ENCODE peak calls at places on chromosome 17, in five cellular contexts. One of them, this sample, is unnamed.

GRCh38 chr17:34076743-34077631 is 178.1 kb upstream of the CCL2 start:
- DNase-seq in spleen: no peak
- DNase-seq in AG04450: no peak
- DNase-seq in bronchial epithelial cell: no peak
- DNase-seq in GM06990: no peak
- DNase-seq in this sample: no peak

GRCh38 chr17:50637829-50638571 is 3.3 kb downstream of the ABCC3 start:
- DNase-seq in spleen: no peak
- DNase-seq in GM06990: no peak
- DNase-seq in AG04450: no peak
- DNase-seq in bronchial epithelial cell: peak
- DNase-seq in this sample: no peak

GRCh38 chr17:82332669-82333278 is 792 bp downstream of the SECTM1 start:
- DNase-seq in GM06990: no peak
- DNase-seq in spleen: peak
- DNase-seq in bronchial epithelial cell: peak
- DNase-seq in AG04450: no peak
- DNase-seq in this sample: no peak

GRCh38 chr17:72122668-72123495 is 2.1 kb downstream of the SOX9 start:
- DNase-seq in GM06990: peak
- DNase-seq in bronchial epithelial cell: no peak
- DNase-seq in AG04450: no peak
- DNase-seq in spleen: no peak
- DNase-seq in this sample: no peak

GRCh38 chr17:80045703-80046102 is 9.3 kb downstream of the CCDC40 start:
- DNase-seq in AG04450: no peak
- DNase-seq in GM06990: no peak
- DNase-seq in bronchial epithelial cell: no peak
- DNase-seq in spleen: no peak
- DNase-seq in this sample: no peak

GRCh38 chr17:29292071-29292991 is 1.6 kb downstream of the NUFIP2 start:
- DNase-seq in spleen: peak
- DNase-seq in AG04450: no peak
- DNase-seq in bronchial epithelial cell: peak
- DNase-seq in GM06990: peak
- DNase-seq in this sample: peak

GRCh38 chr17:42291136-42291535 is 2.8 kb downstream of the STAT5A start:
- DNase-seq in spleen: peak
- DNase-seq in GM06990: no peak
- DNase-seq in bronchial epithelial cell: no peak
- DNase-seq in AG04450: no peak
- DNase-seq in this sample: no peak

GRCh38 chr17:74566132-74566753 is 1.1 kb downstream of the CD300H start:
- DNase-seq in GM06990: no peak
- DNase-seq in AG04450: no peak
- DNase-seq in bronchial epithelial cell: peak
- DNase-seq in spleen: peak
- DNase-seq in this sample: no peak

GRCh38 chr17:73622381-73622780 is 21.9 kb downstream of the SDK2 start:
- DNase-seq in GM06990: no peak
- DNase-seq in AG04450: no peak
- DNase-seq in spleen: no peak
- DNase-seq in bronchial epithelial cell: no peak
- DNase-seq in this sample: no peak

GRCh38 chr17:57463103-57463885 is 207.0 kb downstream of the MSI2 start:
- DNase-seq in GM06990: peak
- DNase-seq in bronchial epithelial cell: peak
- DNase-seq in spleen: no peak
- DNase-seq in AG04450: no peak
- DNase-seq in this sample: peak

GRCh38 chr17:3802461-3803307 is 1.7 kb upstream of the ITGAE start:
- DNase-seq in bronchial epithelial cell: peak
- DNase-seq in spleen: no peak
- DNase-seq in GM06990: no peak
- DNase-seq in AG04450: peak
- DNase-seq in this sample: no peak

GRCh38 chr17:50829336-50829735 is 6.0 kb upstream of the WFIKKN2 start:
- DNase-seq in GM06990: no peak
- DNase-seq in spleen: peak
- DNase-seq in bronchial epithelial cell: no peak
- DNase-seq in AG04450: no peak
- DNase-seq in this sample: no peak

GRCh38 chr17:69468211-69468610 is 53.7 kb downstream of the MAP2K6 start:
- DNase-seq in spleen: no peak
- DNase-seq in GM06990: no peak
- DNase-seq in AG04450: no peak
- DNase-seq in bronchial epithelial cell: no peak
- DNase-seq in this sample: no peak

GRCh38 chr17:13027246-13027645 is 9.4 kb upstream of the ELAC2 start:
- DNase-seq in GM06990: no peak
- DNase-seq in AG04450: no peak
- DNase-seq in spleen: no peak
- DNase-seq in bronchial epithelial cell: no peak
- DNase-seq in this sample: no peak

GRCh38 chr17:9842057-9842758 is 16.5 kb downstream of the GLP2R start:
- DNase-seq in AG04450: no peak
- DNase-seq in spleen: no peak
- DNase-seq in GM06990: no peak
- DNase-seq in bronchial epithelial cell: no peak
- DNase-seq in this sample: peak

GRCh38 chr17:70137451-70138230 is 31.7 kb upstream of the KCNJ2 start:
- DNase-seq in bronchial epithelial cell: peak
- DNase-seq in spleen: no peak
- DNase-seq in AG04450: peak
- DNase-seq in GM06990: peak
- DNase-seq in this sample: peak

GRCh38 chr17:74922694-74923537 is at the start of gene USH1G:
- DNase-seq in spleen: no peak
- DNase-seq in GM06990: no peak
- DNase-seq in bronchial epithelial cell: no peak
- DNase-seq in AG04450: no peak
- DNase-seq in this sample: no peak

GRCh38 chr17:70622382-70623260 is 453.3 kb downstream of the KCNJ2 start:
- DNase-seq in GM06990: no peak
- DNase-seq in spleen: no peak
- DNase-seq in bronchial epithelial cell: peak
- DNase-seq in AG04450: no peak
- DNase-seq in this sample: no peak

GRCh38 chr17:59074494-59074893 is 32.2 kb downstream of the TRIM37 start:
- DNase-seq in spleen: no peak
- DNase-seq in bronchial epithelial cell: peak
- DNase-seq in GM06990: no peak
- DNase-seq in AG04450: peak
- DNase-seq in this sample: peak

GRCh38 chr17:2690165-2691068 is 21.1 kb downstream of the CLUH start:
- DNase-seq in AG04450: no peak
- DNase-seq in bronchial epithelial cell: no peak
- DNase-seq in spleen: peak
- DNase-seq in GM06990: no peak
- DNase-seq in this sample: no peak

GRCh38 chr17:65228734-65229390 is 91.7 kb downstream of the RGS9 start:
- DNase-seq in GM06990: peak
- DNase-seq in spleen: no peak
- DNase-seq in bronchial epithelial cell: peak
- DNase-seq in AG04450: no peak
- DNase-seq in this sample: peak

GRCh38 chr17:21510686-21511367 is 134.7 kb downstream of the KCNJ12 start:
- DNase-seq in spleen: no peak
- DNase-seq in AG04450: no peak
- DNase-seq in bronchial epithelial cell: no peak
- DNase-seq in GM06990: no peak
- DNase-seq in this sample: no peak
- H3K4me3 ChIP-seq in spleen: peak
- H3K4me3 ChIP-seq in AG04450: peak
- H3K4me3 ChIP-seq in bronchial epithelial cell: peak
- H3K4me3 ChIP-seq in GM06990: no peak
- H3K4me3 ChIP-seq in this sample: peak

GRCh38 chr17:8192070-8192815 is 2.3 kb upstream of the BORCS6 start:
- DNase-seq in AG04450: peak
- DNase-seq in spleen: no peak
- DNase-seq in GM06990: peak
- DNase-seq in bronchial epithelial cell: peak
- DNase-seq in this sample: peak
- H3K4me3 ChIP-seq in AG04450: peak
- H3K4me3 ChIP-seq in spleen: peak
- H3K4me3 ChIP-seq in GM06990: peak
- H3K4me3 ChIP-seq in bronchial epithelial cell: peak
- H3K4me3 ChIP-seq in this sample: peak

GRCh38 chr17:55418369-55419268 is 3.0 kb downstream of the MMD start:
- DNase-seq in spleen: no peak
- DNase-seq in AG04450: no peak
- DNase-seq in GM06990: no peak
- DNase-seq in bronchial epithelial cell: no peak
- DNase-seq in this sample: no peak
- H3K4me3 ChIP-seq in spleen: no peak
- H3K4me3 ChIP-seq in AG04450: no peak
- H3K4me3 ChIP-seq in GM06990: peak
- H3K4me3 ChIP-seq in bronchial epithelial cell: no peak
- H3K4me3 ChIP-seq in this sample: no peak

DNA sequence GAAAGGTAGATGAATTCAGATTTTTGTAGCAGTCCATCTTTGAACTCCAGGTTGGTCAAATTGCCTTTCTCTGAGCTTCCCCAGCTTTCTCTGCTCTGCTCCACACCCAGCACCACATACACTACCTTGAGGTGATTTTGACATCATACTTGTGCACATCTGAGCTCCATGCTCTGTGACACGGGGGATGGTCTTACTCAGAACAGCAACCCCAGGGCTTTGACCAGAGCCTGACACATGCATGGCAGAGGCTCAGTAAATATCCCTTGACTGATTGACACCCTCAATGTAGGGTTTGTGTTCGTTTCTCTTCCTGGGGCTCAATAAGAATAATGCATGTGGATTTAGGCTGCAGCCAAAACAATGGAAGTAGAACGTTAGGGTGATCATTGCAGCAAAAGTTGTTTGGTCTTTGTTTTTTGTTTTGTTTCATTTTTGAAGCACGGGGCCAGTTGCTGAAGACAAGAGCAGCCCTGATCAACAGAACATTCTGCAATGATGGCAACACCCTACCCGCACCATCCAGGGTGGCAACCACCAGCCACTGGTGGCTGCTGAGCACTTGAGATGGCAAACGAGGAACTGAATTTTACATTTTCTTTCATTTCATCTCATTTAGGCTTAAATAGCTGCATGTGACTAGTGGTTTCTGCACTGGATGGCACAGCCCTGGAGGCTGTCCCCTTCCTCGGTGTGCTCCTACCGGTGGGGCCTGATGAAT is 224.8 kb upstream of the TNRC6C start:
- DNase-seq in spleen: no peak
- DNase-seq in AG04450: no peak
- DNase-seq in bronchial epithelial cell: no peak
- DNase-seq in GM06990: no peak
- DNase-seq in this sample: no peak
- H3K4me3 ChIP-seq in spleen: no peak
- H3K4me3 ChIP-seq in AG04450: no peak
- H3K4me3 ChIP-seq in bronchial epithelial cell: no peak
- H3K4me3 ChIP-seq in GM06990: no peak
- H3K4me3 ChIP-seq in this sample: no peak

GRCh38 chr17:7560172-7561027 is 1.3 kb upstream of the SENP3 start:
- DNase-seq in GM06990: peak
- DNase-seq in spleen: no peak
- DNase-seq in AG04450: no peak
- DNase-seq in bronchial epithelial cell: peak
- DNase-seq in this sample: no peak
- H3K4me3 ChIP-seq in GM06990: peak
- H3K4me3 ChIP-seq in spleen: peak
- H3K4me3 ChIP-seq in AG04450: peak
- H3K4me3 ChIP-seq in bronchial epithelial cell: no peak
- H3K4me3 ChIP-seq in this sample: peak

GRCh38 chr17:78976907-78977680 is 2.6 kb downstream of the LGALS3BP start:
- DNase-seq in spleen: no peak
- DNase-seq in GM06990: no peak
- DNase-seq in AG04450: no peak
- DNase-seq in bronchial epithelial cell: no peak
- DNase-seq in this sample: no peak

GRCh38 chr17:78977681-78977943 is 2.1 kb downstream of the LGALS3BP start:
- DNase-seq in AG04450: no peak
- DNase-seq in GM06990: no peak
- DNase-seq in bronchial epithelial cell: no peak
- DNase-seq in spleen: no peak
- DNase-seq in this sample: no peak

GRCh38 chr17:78980624-78980972 is 875 bp upstream of the LGALS3BP start:
- DNase-seq in AG04450: no peak
- DNase-seq in GM06990: no peak
- DNase-seq in spleen: no peak
- DNase-seq in bronchial epithelial cell: no peak
- DNase-seq in this sample: no peak

GRCh38 chr17:78979780-78980623 is at the start of gene LGALS3BP:
- DNase-seq in spleen: no peak
- DNase-seq in AG04450: peak
- DNase-seq in bronchial epithelial cell: peak
- DNase-seq in GM06990: no peak
- DNase-seq in this sample: peak

GRCh38 chr17:78977992-78978973 is 1.4 kb downstream of the LGALS3BP start:
- DNase-seq in bronchial epithelial cell: no peak
- DNase-seq in GM06990: no peak
- DNase-seq in spleen: no peak
- DNase-seq in AG04450: no peak
- DNase-seq in this sample: no peak
- H3K4me3 ChIP-seq in bronchial epithelial cell: no peak
- H3K4me3 ChIP-seq in GM06990: no peak
- H3K4me3 ChIP-seq in spleen: peak
- H3K4me3 ChIP-seq in AG04450: peak
- H3K4me3 ChIP-seq in this sample: peak

DNA sequence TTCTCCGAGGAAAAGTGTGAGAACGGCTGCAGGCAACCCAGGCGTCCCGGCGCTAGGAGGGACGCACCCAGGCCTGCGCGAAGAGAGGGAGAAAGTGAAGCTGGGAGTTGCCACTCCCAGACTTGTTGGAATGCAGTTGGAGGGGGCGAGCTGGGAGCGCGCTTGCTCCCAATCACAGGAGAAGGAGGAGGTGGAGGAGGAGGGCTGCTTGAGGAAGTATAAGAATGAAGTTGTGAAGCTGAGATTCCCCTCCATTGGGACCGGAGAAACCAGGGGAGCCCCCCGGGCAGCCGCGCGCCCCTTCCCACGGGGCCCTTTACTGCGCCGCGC is at the start of gene ERBB2:
- DNase-seq in spleen: no peak
- DNase-seq in GM06990: no peak
- DNase-seq in AG04450: peak
- DNase-seq in bronchial epithelial cell: peak
- DNase-seq in this sample: peak
- H3K4me3 ChIP-seq in spleen: peak
- H3K4me3 ChIP-seq in GM06990: no peak
- H3K4me3 ChIP-seq in AG04450: peak
- H3K4me3 ChIP-seq in bronchial epithelial cell: peak
- H3K4me3 ChIP-seq in this sample: peak

This sample was measured in retinal pigment epithelial cell.